ENCODE peak calls at places on chromosomes 1 and 21, in eight cellular contexts. K is neural progenitor cell, M is testis, T is GM12878, O is brain microvascular endothelial cell, H is AG04450, R is cardiac muscle cell, I is aorta. W is an unnamed sample.

GRCh38 chr21:22758478-22758877 is 1760.3 kb downstream of the NCAM2 start:
- DNase-seq in K (no peak), O (no peak), T (no peak), I (no peak), R (no peak), M (no peak), H (no peak), W (no peak)

GRCh38 chr1:152906023-152906565 is 2.3 kb upstream of the IVL start:
- DNase-seq in R (no peak), H (no peak), I (no peak), K (no peak), T (no peak), O (no peak), M (no peak), W (no peak)

GRCh38 chr1:237814319-237814924 is 76.3 kb downstream of the ZP4 start:
- DNase-seq in O (no peak), M (no peak), R (peak; percentile 32), T (no peak), H (no peak), K (peak; percentile 64), I (no peak), W (no peak)

GRCh38 chr1:169497317-169497716 is 11.6 kb upstream of the SLC19A2 start:
- DNase-seq in O (no peak), M (no peak), H (no peak), I (no peak), K (no peak), R (no peak), T (no peak), W (no peak)

GRCh38 chr1:247295274-247295684 is 36.4 kb downstream of the ZNF496 start:
- DNase-seq in I (no peak), H (no peak), O (peak; percentile 71), T (no peak), R (peak; percentile 64), M (peak; percentile 3), K (peak; percentile 41), W (no peak)

GRCh38 chr21:44920694-44921604 is at the start of gene ITGB2:
- DNase-seq in K (no peak), I (no peak), O (no peak), M (no peak), R (no peak), H (no peak), T (no peak), W (peak; percentile 82)

GRCh38 chr1:86998727-86999126 is 84.3 kb downstream of the HS2ST1 start:
- DNase-seq in K (no peak), H (no peak), R (no peak), O (no peak), I (no peak), M (no peak), T (no peak), W (no peak)

GRCh38 chr1:153750026-153750995 is 22.5 kb downstream of the INTS3 start:
- DNase-seq in M (peak; percentile 40), T (no peak), H (no peak), R (peak; percentile 48), O (no peak), K (peak; percentile 68), I (no peak), W (no peak)

GRCh38 chr1:46595127-46595526 is 8.9 kb downstream of the MKNK1 start:
- DNase-seq in M (peak; percentile 49), T (no peak), K (no peak), H (no peak), I (peak; percentile 83), R (no peak), O (no peak), W (no peak)

GRCh38 chr1:177820213-177820612 is 149.6 kb downstream of the SEC16B start:
- DNase-seq in M (no peak), K (no peak), R (no peak), I (no peak), O (no peak), T (no peak), H (no peak), W (no peak)

GRCh38 chr1:177825276-177825903 is 144.5 kb downstream of the SEC16B start:
- DNase-seq in M (no peak), O (no peak), K (no peak), H (no peak), I (no peak), T (no peak), R (no peak), W (no peak)

GRCh38 chr1:177830531-177830930 is 139.3 kb downstream of the SEC16B start:
- DNase-seq in T (no peak), M (no peak), H (no peak), R (no peak), I (no peak), O (no peak), K (no peak), W (no peak)

GRCh38 chr1:177824508-177824982 is 145.3 kb downstream of the SEC16B start:
- DNase-seq in T (no peak), K (no peak), H (no peak), R (no peak), O (no peak), I (no peak), M (no peak), W (no peak)
- H3K4me3 ChIP-seq in T (no peak overlapping the region), K (no peak overlapping the region), H (no peak overlapping the region), R (no peak overlapping the region), O (no peak overlapping the region), I (no peak overlapping the region), M (no peak overlapping the region), W (no peak overlapping the region)

GRCh38 chr21:32412162-32412997 is at the start of gene EVA1C:
- DNase-seq in R (peak; percentile 76), K (peak; percentile 63), O (no peak), T (no peak), I (peak; percentile 90), M (peak; percentile 60), H (no peak), W (peak; percentile 91)

GRCh38 chr21:32410291-32410690 is 2.2 kb upstream of the EVA1C start:
- DNase-seq in O (no peak), I (no peak), R (peak; percentile 55), M (peak; percentile 37), H (no peak), T (no peak), K (no peak), W (no peak)

GRCh38 chr21:32411366-32412161 is 942 bp upstream of the EVA1C start:
- DNase-seq in R (peak; percentile 90), O (no peak), M (peak; percentile 93), H (no peak), I (peak; percentile 97), K (peak; percentile 55), T (no peak), W (peak; percentile 97)

GRCh38 chr21:32412998-32413504 is 545 bp downstream of the EVA1C start:
- DNase-seq in O (no peak), K (no peak), R (peak; percentile 31), T (no peak), I (peak; percentile 85), M (peak; percentile 57), H (no peak), W (peak; percentile 82)

GRCh38 chr21:32410916-32411315 is 1.6 kb upstream of the EVA1C start:
- DNase-seq in R (no peak), M (no peak), T (no peak), H (no peak), I (no peak), K (no peak), O (no peak), W (no peak)
- H3K27ac ChIP-seq in R (no peak overlapping the region), M (peak overlapping the region; percentile 97), T (no peak overlapping the region), H (no peak overlapping the region), I (peak overlapping the region; percentile 72), K (no peak overlapping the region), O (no peak overlapping the region), W (no peak overlapping the region)

GRCh38 chr1:2998503-2999100 is 22.7 kb upstream of the ACTRT2 start:
- DNase-seq in R (no peak), M (no peak), O (no peak), H (no peak), I (peak; percentile 20), T (no peak), K (no peak), W (no peak)
- H3K4me3 ChIP-seq in R (no peak overlapping the region), M (no peak overlapping the region), O (no peak overlapping the region), H (no peak overlapping the region), I (no peak overlapping the region), T (no peak overlapping the region), K (no peak overlapping the region), W (no peak overlapping the region)

DNA sequence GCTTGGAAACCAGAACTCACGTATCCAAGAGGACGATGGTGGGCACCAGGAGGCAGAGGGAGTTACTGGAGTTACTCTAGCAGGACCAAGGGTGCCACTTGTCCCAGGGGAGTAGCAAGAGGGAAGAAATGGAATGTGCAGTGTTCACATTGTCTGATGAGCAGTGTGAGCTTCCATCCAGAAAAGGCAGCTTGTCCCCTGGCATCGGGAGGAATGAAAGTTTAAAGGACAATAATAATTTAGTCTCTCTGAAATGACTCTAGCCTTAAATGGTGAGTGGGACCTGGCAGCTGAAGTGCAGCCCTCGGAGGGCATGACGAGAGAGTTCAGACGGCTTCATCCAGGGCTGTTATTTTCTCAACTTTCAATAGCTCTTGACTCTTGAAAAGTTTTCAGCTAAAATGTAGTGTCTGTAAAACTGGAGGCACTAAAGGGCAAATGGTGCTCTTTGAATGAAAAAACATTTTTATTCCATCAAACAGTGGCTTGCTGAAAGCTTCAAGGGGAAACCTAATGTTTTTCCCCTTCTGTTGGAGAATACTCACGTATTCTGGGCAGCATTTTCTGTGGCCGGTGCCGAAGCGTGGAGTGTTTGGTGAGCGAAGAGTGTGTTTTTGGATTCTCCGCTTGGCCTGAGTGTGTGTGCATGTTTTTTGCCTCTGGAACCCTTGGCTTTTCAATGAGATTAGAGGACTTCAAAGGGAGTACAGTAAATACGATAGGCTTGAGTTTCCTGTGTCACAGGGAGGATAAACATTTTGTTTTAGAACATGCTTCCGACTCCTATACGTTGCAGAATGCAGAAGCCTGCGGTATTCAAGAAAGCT is 157.3 kb downstream of the GALNT2 start:
- DNase-seq in R (no peak), K (no peak), M (peak; percentile 11), T (no peak), I (no peak), O (no peak), H (no peak), W (no peak)
- H3K27ac ChIP-seq in R (peak overlapping the region; percentile 42), K (no peak overlapping the region), M (no peak overlapping the region), T (no peak overlapping the region), I (peak overlapping the region; percentile 76), O (no peak overlapping the region), H (no peak overlapping the region), W (no peak overlapping the region)

GRCh38 chr1:183180634-183181056 is 5.4 kb upstream of the LAMC2 start:
- DNase-seq in I (peak; percentile 83), T (peak; percentile 57), H (no peak), O (peak; percentile 87), K (no peak), R (peak; percentile 90), M (peak; percentile 19), W (peak; percentile 76)
- H3K4me3 ChIP-seq in I (no peak overlapping the region), T (no peak overlapping the region), H (no peak overlapping the region), O (no peak overlapping the region), K (no peak overlapping the region), R (no peak overlapping the region), M (no peak overlapping the region), W (no peak overlapping the region)

GRCh38 chr1:150558761-150559626 is 9.8 kb downstream of the ADAMTSL4 start:
- DNase-seq in O (no peak), H (no peak), R (peak; percentile 65), M (peak; percentile 54), T (no peak), I (peak; percentile 89), K (no peak), W (peak; percentile 89)
- H3K27ac ChIP-seq in O (no peak overlapping the region), H (no peak overlapping the region), R (no peak overlapping the region), M (peak overlapping the region; percentile 36), T (no peak overlapping the region), I (no peak overlapping the region), K (no peak overlapping the region), W (peak overlapping the region; percentile 7)

W was measured in kidney.